ENCODE peak calls at places on chromosomes 13 and 19, in nine cellular contexts. One of them, this sample, is unnamed.

GRCh38 chr13:83819156-83819555 is 63.1 kb downstream of the SLITRK1 start:
- DNase-seq in uterus: no peak
- DNase-seq in adrenal gland: no peak
- DNase-seq in ovary: no peak
- DNase-seq in esophagus squamous epithelium: no peak
- DNase-seq in Peyer's patch: no peak
- DNase-seq in IMR-90: no peak
- DNase-seq in transverse colon: no peak
- DNase-seq in testis: no peak
- DNase-seq in this sample: no peak

GRCh38 chr19:6801397-6802086 is 29.0 kb downstream of the VAV1 start:
- DNase-seq in uterus: peak
- DNase-seq in IMR-90: no peak
- DNase-seq in Peyer's patch: peak
- DNase-seq in adrenal gland: peak
- DNase-seq in ovary: peak
- DNase-seq in transverse colon: peak
- DNase-seq in esophagus squamous epithelium: peak
- DNase-seq in testis: peak
- DNase-seq in this sample: peak

GRCh38 chr13:23372264-23372905 is 61.1 kb downstream of the SACS start:
- DNase-seq in esophagus squamous epithelium: no peak
- DNase-seq in IMR-90: peak
- DNase-seq in adrenal gland: no peak
- DNase-seq in transverse colon: no peak
- DNase-seq in ovary: no peak
- DNase-seq in uterus: no peak
- DNase-seq in Peyer's patch: no peak
- DNase-seq in testis: no peak
- DNase-seq in this sample: no peak

GRCh38 chr13:19984430-19985218 is 26.1 kb downstream of the ZMYM2 start:
- DNase-seq in testis: no peak
- DNase-seq in uterus: no peak
- DNase-seq in Peyer's patch: no peak
- DNase-seq in adrenal gland: no peak
- DNase-seq in transverse colon: no peak
- DNase-seq in esophagus squamous epithelium: no peak
- DNase-seq in IMR-90: peak
- DNase-seq in ovary: no peak
- DNase-seq in this sample: no peak

GRCh38 chr13:80871481-80871880 is 530.6 kb upstream of the SPRY2 start:
- DNase-seq in testis: no peak
- DNase-seq in Peyer's patch: no peak
- DNase-seq in adrenal gland: no peak
- DNase-seq in transverse colon: no peak
- DNase-seq in esophagus squamous epithelium: no peak
- DNase-seq in IMR-90: no peak
- DNase-seq in uterus: no peak
- DNase-seq in ovary: no peak
- DNase-seq in this sample: no peak

GRCh38 chr19:13209797-13210775 is 59.9 kb downstream of the IER2 start:
- DNase-seq in ovary: no peak
- DNase-seq in IMR-90: no peak
- DNase-seq in Peyer's patch: no peak
- DNase-seq in esophagus squamous epithelium: no peak
- DNase-seq in testis: no peak
- DNase-seq in adrenal gland: no peak
- DNase-seq in transverse colon: no peak
- DNase-seq in uterus: no peak
- DNase-seq in this sample: no peak

GRCh38 chr19:51107406-51108065 is 673 bp downstream of the CTU1 start:
- DNase-seq in IMR-90: peak
- DNase-seq in ovary: no peak
- DNase-seq in uterus: no peak
- DNase-seq in adrenal gland: no peak
- DNase-seq in transverse colon: no peak
- DNase-seq in Peyer's patch: no peak
- DNase-seq in testis: peak
- DNase-seq in esophagus squamous epithelium: no peak
- DNase-seq in this sample: peak

GRCh38 chr19:14495678-14496028 is 274 bp downstream of the GIPC1 start:
- DNase-seq in IMR-90: no peak
- DNase-seq in adrenal gland: no peak
- DNase-seq in Peyer's patch: no peak
- DNase-seq in transverse colon: no peak
- DNase-seq in uterus: no peak
- DNase-seq in esophagus squamous epithelium: no peak
- DNase-seq in ovary: no peak
- DNase-seq in testis: no peak
- DNase-seq in this sample: no peak

GRCh38 chr19:36420961-36421748 is 2.7 kb upstream of the ZFP82 start:
- DNase-seq in IMR-90: peak
- DNase-seq in testis: peak
- DNase-seq in Peyer's patch: no peak
- DNase-seq in ovary: no peak
- DNase-seq in esophagus squamous epithelium: no peak
- DNase-seq in transverse colon: no peak
- DNase-seq in uterus: peak
- DNase-seq in adrenal gland: peak
- DNase-seq in this sample: no peak

GRCh38 chr13:94169783-94170513 is 309.5 kb downstream of the DCT start:
- DNase-seq in testis: no peak
- DNase-seq in Peyer's patch: no peak
- DNase-seq in IMR-90: no peak
- DNase-seq in esophagus squamous epithelium: no peak
- DNase-seq in uterus: no peak
- DNase-seq in ovary: no peak
- DNase-seq in transverse colon: no peak
- DNase-seq in adrenal gland: no peak
- DNase-seq in this sample: no peak

GRCh38 chr13:51270606-51271005 is 48.4 kb downstream of the FAM124A start:
- DNase-seq in Peyer's patch: no peak
- DNase-seq in uterus: no peak
- DNase-seq in esophagus squamous epithelium: no peak
- DNase-seq in testis: no peak
- DNase-seq in adrenal gland: no peak
- DNase-seq in ovary: no peak
- DNase-seq in IMR-90: no peak
- DNase-seq in transverse colon: no peak
- DNase-seq in this sample: no peak

GRCh38 chr19:45506991-45507863 is at the start of gene VASP:
- DNase-seq in esophagus squamous epithelium: peak
- DNase-seq in transverse colon: peak
- DNase-seq in IMR-90: peak
- DNase-seq in ovary: peak
- DNase-seq in testis: peak
- DNase-seq in uterus: peak
- DNase-seq in Peyer's patch: peak
- DNase-seq in adrenal gland: peak
- DNase-seq in this sample: peak

GRCh38 chr13:29428310-29428991 is 167.0 kb downstream of the SLC7A1 start:
- DNase-seq in IMR-90: no peak
- DNase-seq in Peyer's patch: no peak
- DNase-seq in adrenal gland: no peak
- DNase-seq in transverse colon: no peak
- DNase-seq in ovary: peak
- DNase-seq in uterus: no peak
- DNase-seq in testis: peak
- DNase-seq in esophagus squamous epithelium: no peak
- DNase-seq in this sample: no peak

GRCh38 chr13:29428992-29429315 is 166.5 kb downstream of the SLC7A1 start:
- DNase-seq in adrenal gland: no peak
- DNase-seq in transverse colon: no peak
- DNase-seq in IMR-90: no peak
- DNase-seq in Peyer's patch: no peak
- DNase-seq in ovary: no peak
- DNase-seq in testis: no peak
- DNase-seq in uterus: no peak
- DNase-seq in esophagus squamous epithelium: no peak
- DNase-seq in this sample: no peak

GRCh38 chr13:29434217-29434940 is 161.1 kb downstream of the SLC7A1 start:
- DNase-seq in Peyer's patch: no peak
- DNase-seq in IMR-90: no peak
- DNase-seq in transverse colon: no peak
- DNase-seq in uterus: no peak
- DNase-seq in adrenal gland: no peak
- DNase-seq in ovary: no peak
- DNase-seq in esophagus squamous epithelium: no peak
- DNase-seq in testis: no peak
- DNase-seq in this sample: no peak

GRCh38 chr13:29427937-29428309 is 167.6 kb downstream of the SLC7A1 start:
- DNase-seq in IMR-90: no peak
- DNase-seq in adrenal gland: no peak
- DNase-seq in transverse colon: no peak
- DNase-seq in esophagus squamous epithelium: no peak
- DNase-seq in testis: no peak
- DNase-seq in ovary: no peak
- DNase-seq in uterus: no peak
- DNase-seq in Peyer's patch: no peak
- DNase-seq in this sample: no peak

GRCh38 chr13:29429496-29429895 is 166.0 kb downstream of the SLC7A1 start:
- DNase-seq in testis: no peak
- DNase-seq in esophagus squamous epithelium: no peak
- DNase-seq in IMR-90: no peak
- DNase-seq in transverse colon: no peak
- DNase-seq in Peyer's patch: no peak
- DNase-seq in uterus: no peak
- DNase-seq in ovary: no peak
- DNase-seq in adrenal gland: no peak
- DNase-seq in this sample: no peak
- H3K4me3 ChIP-seq in testis: no peak
- H3K4me3 ChIP-seq in esophagus squamous epithelium: no peak
- H3K4me3 ChIP-seq in IMR-90: no peak
- H3K4me3 ChIP-seq in transverse colon: no peak
- H3K4me3 ChIP-seq in Peyer's patch: no peak
- H3K4me3 ChIP-seq in uterus: no peak
- H3K4me3 ChIP-seq in ovary: no peak
- H3K4me3 ChIP-seq in adrenal gland: no peak
- H3K4me3 ChIP-seq in this sample: no peak

GRCh38 chr13:113047587-113047986 is 58.0 kb upstream of the F7 start:
- DNase-seq in transverse colon: no peak
- DNase-seq in IMR-90: no peak
- DNase-seq in adrenal gland: no peak
- DNase-seq in Peyer's patch: no peak
- DNase-seq in ovary: no peak
- DNase-seq in testis: no peak
- DNase-seq in uterus: no peak
- DNase-seq in esophagus squamous epithelium: no peak
- DNase-seq in this sample: no peak

GRCh38 chr13:113046066-113046882 is 59.3 kb upstream of the F7 start:
- DNase-seq in ovary: no peak
- DNase-seq in Peyer's patch: no peak
- DNase-seq in testis: no peak
- DNase-seq in adrenal gland: no peak
- DNase-seq in transverse colon: no peak
- DNase-seq in esophagus squamous epithelium: no peak
- DNase-seq in uterus: no peak
- DNase-seq in IMR-90: no peak
- DNase-seq in this sample: no peak

GRCh38 chr13:113048766-113049165 is 56.8 kb upstream of the F7 start:
- DNase-seq in ovary: no peak
- DNase-seq in adrenal gland: peak
- DNase-seq in esophagus squamous epithelium: no peak
- DNase-seq in IMR-90: no peak
- DNase-seq in uterus: no peak
- DNase-seq in testis: no peak
- DNase-seq in transverse colon: no peak
- DNase-seq in Peyer's patch: no peak
- DNase-seq in this sample: peak

GRCh38 chr13:113045214-113046007 is 60.2 kb upstream of the F7 start:
- DNase-seq in testis: no peak
- DNase-seq in esophagus squamous epithelium: no peak
- DNase-seq in uterus: no peak
- DNase-seq in IMR-90: no peak
- DNase-seq in Peyer's patch: no peak
- DNase-seq in ovary: no peak
- DNase-seq in adrenal gland: no peak
- DNase-seq in transverse colon: no peak
- DNase-seq in this sample: no peak

DNA sequence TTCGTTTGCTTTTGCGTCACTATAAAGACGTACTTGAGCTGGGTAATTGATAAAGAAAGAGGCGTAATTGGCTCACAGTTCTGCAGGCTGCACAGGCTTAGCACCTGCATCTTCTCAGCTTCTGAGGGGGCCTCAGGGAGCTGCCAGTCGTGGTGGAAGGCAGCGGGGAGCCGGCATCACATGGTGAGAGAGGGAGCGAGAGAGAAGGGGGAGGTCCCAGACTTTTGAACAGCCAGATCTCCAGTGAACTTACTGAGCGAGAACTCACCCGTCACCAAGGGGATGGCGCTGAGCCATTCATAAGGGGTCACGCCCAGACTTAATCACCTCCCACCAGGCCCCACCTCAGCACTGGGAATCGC is 58.7 kb upstream of the F7 start:
- DNase-seq in transverse colon: no peak
- DNase-seq in uterus: no peak
- DNase-seq in testis: no peak
- DNase-seq in adrenal gland: no peak
- DNase-seq in IMR-90: no peak
- DNase-seq in esophagus squamous epithelium: no peak
- DNase-seq in Peyer's patch: no peak
- DNase-seq in ovary: no peak
- DNase-seq in this sample: no peak
- TF ChIP-seq POLR2A in transverse colon: no peak
- TF ChIP-seq POLR2A in uterus: no peak
- TF ChIP-seq POLR2A in testis: no peak
- TF ChIP-seq POLR2A in adrenal gland: no peak
- TF ChIP-seq POLR2A in IMR-90: no peak
- TF ChIP-seq POLR2A in esophagus squamous epithelium: no peak
- TF ChIP-seq POLR2A in Peyer's patch: no peak
- TF ChIP-seq POLR2A in ovary: no peak
- TF ChIP-seq POLR2A in this sample: no peak

DNA sequence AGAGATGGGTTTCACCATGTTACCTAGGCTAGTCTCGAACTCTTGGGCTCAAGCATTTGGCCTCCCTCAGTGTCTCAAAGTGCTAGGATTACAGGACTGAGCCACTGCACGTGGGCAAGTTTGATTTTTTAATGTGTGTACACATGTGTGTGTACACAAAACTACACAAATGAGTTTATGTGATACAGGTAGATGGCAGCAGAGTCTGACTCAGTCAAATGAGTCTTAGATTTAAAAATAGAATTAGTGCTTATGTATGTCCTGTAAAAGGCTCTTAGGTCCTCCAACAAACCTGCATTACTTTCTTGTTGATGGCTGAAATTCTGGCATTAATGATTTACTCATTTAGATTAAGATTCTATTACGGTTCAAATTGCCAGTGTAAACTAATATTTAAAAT is 293.7 kb downstream of the PCDH17 start:
- DNase-seq in testis: no peak
- DNase-seq in adrenal gland: no peak
- DNase-seq in IMR-90: no peak
- DNase-seq in uterus: no peak
- DNase-seq in transverse colon: no peak
- DNase-seq in Peyer's patch: no peak
- DNase-seq in esophagus squamous epithelium: no peak
- DNase-seq in ovary: no peak
- DNase-seq in this sample: no peak
- TF ChIP-seq CTCF in testis: no peak
- TF ChIP-seq CTCF in adrenal gland: no peak
- TF ChIP-seq CTCF in IMR-90: no peak
- TF ChIP-seq CTCF in uterus: no peak
- TF ChIP-seq CTCF in transverse colon: no peak
- TF ChIP-seq CTCF in Peyer's patch: no peak
- TF ChIP-seq CTCF in esophagus squamous epithelium: no peak
- TF ChIP-seq CTCF in ovary: no peak
- TF ChIP-seq CTCF in this sample: no peak

GRCh38 chr13:73034901-73035300 is 23.9 kb upstream of the KLF5 start:
- DNase-seq in uterus: no peak
- DNase-seq in esophagus squamous epithelium: no peak
- DNase-seq in ovary: no peak
- DNase-seq in transverse colon: no peak
- DNase-seq in Peyer's patch: no peak
- DNase-seq in adrenal gland: no peak
- DNase-seq in IMR-90: no peak
- DNase-seq in testis: no peak
- DNase-seq in this sample: no peak
- H3K4me3 ChIP-seq in uterus: no peak
- H3K4me3 ChIP-seq in esophagus squamous epithelium: no peak
- H3K4me3 ChIP-seq in ovary: no peak
- H3K4me3 ChIP-seq in transverse colon: no peak
- H3K4me3 ChIP-seq in Peyer's patch: no peak
- H3K4me3 ChIP-seq in adrenal gland: no peak
- H3K4me3 ChIP-seq in IMR-90: no peak
- H3K4me3 ChIP-seq in testis: no peak
- H3K4me3 ChIP-seq in this sample: no peak